ENCODE peak calls at places on chromosomes 2 and 18, in five cellular contexts. O, E, Q, W and X are unnamed samples.

GRCh38 chr2:120703330-120703994 is 32.2 kb upstream of the GLI2 start:
- DNase-seq in O (no peak), E (no peak), Q (peak), W (no peak), X (peak)

GRCh38 chr18:39749154-39749553 is 2183.6 kb upstream of the CELF4 start:
- DNase-seq in O (no peak), E (no peak), Q (no peak), W (no peak), X (no peak)

GRCh38 chr18:13217971-13218375 is 587 bp upstream of the LDLRAD4 start:
- DNase-seq in O (no peak), E (peak), Q (no peak), W (peak), X (no peak)

GRCh38 chr2:229971298-229971790 is 49.0 kb downstream of the FBXO36 start:
- DNase-seq in O (no peak), E (no peak), Q (no peak), W (no peak), X (no peak)

GRCh38 chr18:13269599-13270011 is 51.0 kb downstream of the LDLRAD4 start:
- DNase-seq in O (no peak), E (no peak), Q (no peak), W (no peak), X (no peak)

GRCh38 chr2:161905389-161906046 is 168.5 kb downstream of the DPP4 start:
- DNase-seq in O (peak), E (no peak), Q (no peak), W (no peak), X (no peak)

GRCh38 chr2:231554748-231555545 is 24.7 kb upstream of the NMUR1 start:
- DNase-seq in O (no peak), E (peak), Q (no peak), W (no peak), X (no peak)

GRCh38 chr2:26969089-26969844 is 1.2 kb upstream of the MAPRE3 start:
- DNase-seq in O (no peak), E (no peak), Q (no peak), W (no peak), X (no peak)

GRCh38 chr2:170434900-170435640 is 257.1 kb downstream of the MYO3B start:
- DNase-seq in O (no peak), E (no peak), Q (no peak), W (no peak), X (no peak)

GRCh38 chr2:46711156-46711555 is 204.4 kb downstream of the MCFD2 start:
- DNase-seq in O (no peak), E (no peak), Q (no peak), W (no peak), X (no peak)

GRCh38 chr2:37623971-37624897 is 47.2 kb downstream of the CDC42EP3 start:
- DNase-seq in O (no peak), E (no peak), Q (no peak), W (no peak), X (no peak)

GRCh38 chr2:120939595-120940318 is 204.1 kb downstream of the GLI2 start:
- DNase-seq in O (peak), E (no peak), Q (no peak), W (no peak), X (peak)

GRCh38 chr2:240390091-240391073 is 45.1 kb upstream of the GPC1 start:
- DNase-seq in O (no peak), E (no peak), Q (no peak), W (no peak), X (no peak)

GRCh38 chr2:230674930-230675672 is 37.5 kb upstream of the CAB39 start:
- DNase-seq in O (no peak), E (no peak), Q (no peak), W (no peak), X (no peak)

GRCh38 chr18:12928149-12928548 is 19.7 kb upstream of the SEH1L start:
- DNase-seq in O (no peak), E (no peak), Q (no peak), W (no peak), X (no peak)

GRCh38 chr2:120863661-120864320 is 128.1 kb downstream of the GLI2 start:
- DNase-seq in O (no peak), E (no peak), Q (peak), W (no peak), X (no peak)

GRCh38 chr18:58784601-58785137 is 80.0 kb upstream of the ZNF532 start:
- DNase-seq in O (no peak), E (no peak), Q (no peak), W (no peak), X (no peak)

GRCh38 chr2:148720501-148720998 is 76.0 kb downstream of the EPC2 start:
- DNase-seq in O (no peak), E (no peak), Q (no peak), W (no peak), X (no peak)

GRCh38 chr2:240355001-240355891 is 80.2 kb upstream of the GPC1 start:
- DNase-seq in O (no peak), E (no peak), Q (no peak), W (no peak), X (no peak)

GRCh38 chr2:241987726-241988125 is 118.2 kb downstream of the RTP5 start:
- DNase-seq in O (no peak), E (no peak), Q (no peak), W (peak), X (no peak)

GRCh38 chr2:99545066-99545465 is 55.2 kb upstream of the REV1 start:
- DNase-seq in O (no peak), E (no peak), Q (no peak), W (no peak), X (no peak)

GRCh38 chr18:47949197-47949596 is 18.7 kb upstream of the SMAD2 start:
- DNase-seq in O (no peak), E (no peak), Q (no peak), W (no peak), X (no peak)

GRCh38 chr2:147297820-147298219 is 547.0 kb upstream of the ACVR2A start:
- DNase-seq in O (no peak), E (no peak), Q (no peak), W (no peak), X (no peak)

GRCh38 chr18:48216639-48217280 is 192.4 kb downstream of the ZBTB7C start:
- DNase-seq in O (no peak), E (no peak), Q (no peak), W (no peak), X (no peak)

GRCh38 chr2:8451273-8451672 is 230.6 kb upstream of the ID2 start:
- DNase-seq in O (no peak), E (no peak), Q (no peak), W (no peak), X (no peak)

GRCh38 chr2:127810156-127810636 is 775 bp downstream of the WDR33 start:
- DNase-seq in O (no peak), E (no peak), Q (no peak), W (no peak), X (no peak)

GRCh38 chr18:79739440-79739778 is 58.3 kb upstream of the KCNG2 start:
- DNase-seq in O (no peak), E (no peak), Q (no peak), W (no peak), X (no peak)

GRCh38 chr2:149438260-149438960 is 108.0 kb downstream of the LYPD6 start:
- DNase-seq in O (no peak), E (no peak), Q (no peak), W (no peak), X (no peak)

GRCh38 chr18:32072321-32072720 is 19.4 kb upstream of the RNF138 start:
- DNase-seq in O (no peak), E (no peak), Q (no peak), W (no peak), X (no peak)

GRCh38 chr2:198913394-198914152 is 544.2 kb downstream of the SATB2 start:
- DNase-seq in O (no peak), E (no peak), Q (no peak), W (no peak), X (no peak)

GRCh38 chr18:45359275-45360009 is 255.8 kb upstream of the SLC14A2 start:
- DNase-seq in O (no peak), E (no peak), Q (no peak), W (no peak), X (no peak)

GRCh38 chr2:209787416-209787815 is 15.8 kb downstream of the UNC80 start:
- DNase-seq in O (no peak), E (no peak), Q (no peak), W (no peak), X (no peak)

GRCh38 chr2:188765522-188765921 is 208.7 kb upstream of the COL3A1 start:
- DNase-seq in O (no peak), E (no peak), Q (peak), W (no peak), X (peak)

GRCh38 chr18:62844850-62845643 is 129.7 kb downstream of the PHLPP1 start:
- DNase-seq in O (no peak), E (peak), Q (no peak), W (no peak), X (no peak)

GRCh38 chr2:234203135-234203984 is 152.9 kb downstream of the SPP2 start:
- DNase-seq in O (peak), E (no peak), Q (peak), W (no peak), X (peak)